ENCODE peak calls at places on chromosomes 12 and 14, in nine cellular contexts. U is HCT116, Y is esophagus squamous epithelium, T is stomach, A is adrenal gland, X is body of pancreas, C is erythroblast, Q is right lobe of liver, I is heart left ventricle. Z is an unnamed sample.

GRCh38 chr12:122206111-122206881 is 2.8 kb downstream of the B3GNT4 start:
- DNase-seq in U (no peak), Y (no peak), T (no peak), A (no peak), X (no peak), C (no peak), Q (no peak), I (no peak), Z (no peak)

GRCh38 chr14:34301107-34301734 is 160.8 kb downstream of the SPTSSA start:
- DNase-seq in U (peak), Y (no peak), T (no peak), A (no peak), X (no peak), C (peak), Q (no peak), I (no peak), Z (peak)

GRCh38 chr14:24058260-24058950 is 6.6 kb downstream of the CARMIL3 start:
- DNase-seq in U (no peak), Y (no peak), T (peak), A (peak), X (peak), C (peak), Q (no peak), I (peak), Z (peak)

GRCh38 chr14:66405158-66405557 is 81.0 kb upstream of the CCDC196 start:
- DNase-seq in U (no peak), Y (no peak), T (no peak), A (peak), X (peak), C (peak), Q (no peak), I (no peak), Z (no peak)

GRCh38 chr12:51546102-51546501 is 44.9 kb upstream of the SCN8A start:
- DNase-seq in U (no peak), Y (no peak), T (no peak), A (no peak), X (no peak), C (no peak), Q (no peak), I (no peak), Z (no peak)

GRCh38 chr14:93587330-93587729 is 156.6 kb downstream of the UNC79 start:
- DNase-seq in U (no peak), Y (no peak), T (no peak), A (no peak), X (no peak), C (no peak), Q (no peak), I (no peak), Z (no peak)

GRCh38 chr12:65977384-65977783 is 153.1 kb downstream of the HMGA2 start:
- DNase-seq in U (no peak), Y (no peak), T (no peak), A (no peak), X (no peak), C (no peak), Q (no peak), I (no peak), Z (no peak)

GRCh38 chr12:2396448-2396871 is 343.7 kb downstream of the CACNA1C start:
- DNase-seq in U (no peak), Y (no peak), T (no peak), A (no peak), X (peak), C (no peak), Q (no peak), I (peak), Z (no peak)

GRCh38 chr12:45986646-45987338 is 3.6 kb downstream of the SCAF11 start:
- DNase-seq in U (no peak), Y (no peak), T (no peak), A (no peak), X (no peak), C (no peak), Q (no peak), I (no peak), Z (no peak)

GRCh38 chr12:120413901-120414695 is 23.8 kb upstream of the COX6A1 start:
- DNase-seq in U (no peak), Y (no peak), T (peak), A (peak), X (peak), C (no peak), Q (no peak), I (no peak), Z (no peak)
- TF ChIP-seq POLR2A in U (no peak), Y (no peak), T (no peak), A (no peak), X (no peak), C (no peak), Q (no peak), I (no peak), Z (no peak)

GRCh38 chr14:58297762-58298476 is 436 bp upstream of the ARID4A start:
- DNase-seq in U (peak), Y (peak), T (peak), A (peak), X (peak), C (peak), Q (peak), I (peak), Z (peak)

GRCh38 chr14:58297412-58297761 is 968 bp upstream of the ARID4A start:
- DNase-seq in U (no peak), Y (no peak), T (peak), A (no peak), X (no peak), C (no peak), Q (no peak), I (no peak), Z (no peak)

GRCh38 chr14:58298477-58298879 is at the start of gene ARID4A:
- DNase-seq in U (no peak), Y (peak), T (peak), A (peak), X (peak), C (no peak), Q (peak), I (peak), Z (no peak)

GRCh38 chr14:58299665-58300202 is 1.4 kb downstream of the ARID4A start:
- DNase-seq in U (no peak), Y (no peak), T (no peak), A (no peak), X (no peak), C (peak), Q (no peak), I (no peak), Z (no peak)

GRCh38 chr14:58298880-58299664 is 717 bp downstream of the ARID4A start:
- DNase-seq in U (no peak), Y (no peak), T (peak), A (peak), X (peak), C (peak), Q (peak), I (peak), Z (peak)
- TF ChIP-seq POLR2A in U (no peak), Y (no peak), T (no peak), A (no peak), X (no peak), C (no peak), Q (no peak), I (no peak), Z (no peak)

DNA sequence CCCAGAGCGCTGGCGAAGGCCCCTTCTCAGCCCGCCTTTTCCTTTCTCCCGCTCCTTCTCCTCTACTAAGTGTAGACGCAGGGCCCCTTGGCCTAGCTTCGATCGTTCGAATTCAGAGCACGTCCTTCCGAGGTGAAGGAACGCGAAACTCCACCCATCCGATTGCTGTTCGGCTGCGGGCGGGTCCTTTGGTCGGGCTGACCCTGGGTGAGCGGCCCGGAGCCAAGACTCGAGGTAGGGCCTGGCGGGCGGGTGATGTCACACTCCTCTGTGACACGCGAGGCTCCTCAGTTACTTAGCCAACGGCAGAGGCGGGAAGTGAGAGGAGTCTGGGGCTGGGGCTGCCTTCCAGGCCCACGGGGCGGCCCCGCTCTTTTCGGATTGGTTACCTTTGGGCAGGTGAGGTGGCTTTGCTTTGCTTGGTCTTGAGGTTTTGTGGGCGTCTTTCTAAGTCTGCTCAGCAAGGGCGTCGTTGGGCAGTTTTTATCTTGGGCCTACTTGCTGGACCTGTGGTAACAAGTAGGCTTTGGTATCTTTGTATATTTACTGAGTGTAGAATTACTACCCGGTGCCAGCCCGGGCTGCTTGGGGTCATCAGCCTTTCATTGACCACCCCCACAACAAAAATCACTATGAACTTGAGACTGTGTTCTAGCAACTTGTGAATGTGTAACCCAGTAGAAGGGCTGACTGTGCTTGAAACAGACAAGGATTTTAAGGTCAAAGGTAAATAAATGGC is 694 bp downstream of the TMBIM6 start:
- DNase-seq in U (peak), Y (peak), T (peak), A (peak), X (peak), C (peak), Q (peak), I (peak), Z (peak)
- TF ChIP-seq POLR2A in U (no peak), Y (no peak), T (no peak), A (peak), X (no peak), C (no peak), Q (no peak), I (no peak), Z (peak)

DNA sequence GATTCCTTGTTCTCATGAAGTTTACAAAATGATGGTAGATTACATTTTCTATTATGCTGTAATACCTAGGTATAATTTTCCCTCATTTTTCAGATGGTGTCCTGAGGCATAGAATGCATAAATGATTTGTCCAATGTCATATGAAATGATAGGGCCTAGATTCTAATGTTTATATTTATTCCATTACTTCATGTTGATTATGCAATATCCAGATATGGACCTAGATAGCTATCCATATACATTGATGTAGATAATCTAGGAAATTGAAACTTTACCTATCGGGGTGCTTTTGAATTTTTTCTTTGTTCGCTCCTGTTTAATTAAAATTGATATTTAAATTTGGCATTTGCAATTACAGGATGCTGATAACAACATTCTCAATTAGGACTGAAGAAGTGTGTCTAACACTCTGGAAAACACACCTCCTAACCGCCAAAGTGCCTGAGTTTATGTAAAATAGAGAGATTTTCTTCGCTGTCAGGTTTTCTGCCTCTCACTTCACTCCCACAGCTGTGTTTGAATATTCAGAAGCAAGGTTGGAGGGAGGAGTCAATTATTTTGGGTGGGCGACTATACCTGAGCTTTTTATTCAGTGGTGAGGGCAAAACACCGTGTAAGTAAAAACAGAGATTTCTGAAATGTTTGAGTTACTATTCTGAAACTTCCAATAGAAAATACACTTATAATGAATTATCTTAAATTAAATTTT is 164.4 kb upstream of the ATP2B1 start:
- DNase-seq in U (no peak), Y (no peak), T (no peak), A (no peak), X (no peak), C (no peak), Q (no peak), I (no peak), Z (no peak)
- TF ChIP-seq POLR2A in U (no peak), Y (no peak), T (no peak), A (no peak), X (no peak), C (no peak), Q (no peak), I (no peak), Z (no peak)

GRCh38 chr14:74255281-74255680 is 16.0 kb downstream of the VSX2 start:
- DNase-seq in U (no peak), Y (no peak), T (no peak), A (no peak), X (no peak), C (no peak), Q (no peak), I (no peak), Z (no peak)
- TF ChIP-seq POLR2A in U (no peak), Y (no peak), T (no peak), A (no peak), X (no peak), C (no peak), Q (no peak), I (no peak), Z (no peak)

Z was measured in H54.